ENCODE peak calls at places on chromosomes 16 and 17, in eight cellular contexts. T is suprapubic skin; C is endothelial cell of umbilical vein; N is uterus; M is activated naive CD4-positive, alpha-beta T cell treated with anti-CD3 and anti-CD28 coated beads, Interleukin-2, amount 10 ng/mL, durations not matched to agents 7 days and 5 days; Q is Caco-2; V is psoas muscle; F is AG09309. I is an unnamed sample.

GRCh38 chr17:30347488-30347887 is 13.6 kb upstream of the TMIGD1 start:
- DNase-seq in T (no peak), C (no peak), N (no peak), M (no peak), Q (no peak), V (no peak), F (no peak), I (no peak)

GRCh38 chr16:84563316-84563715 is 54.6 kb downstream of the COTL1 start:
- DNase-seq in T (no peak), C (no peak), N (no peak), M (no peak), Q (no peak), V (no peak), F (no peak), I (no peak)

GRCh38 chr17:81967533-81968395 is 6.8 kb upstream of the NOTUM start:
- DNase-seq in T (peak), C (no peak), N (peak), M (peak), Q (peak), V (peak), F (no peak), I (no peak)

GRCh38 chr17:1002412-1002753 is 5.5 kb downstream of the TIMM22 start:
- DNase-seq in T (no peak), C (no peak), N (no peak), M (no peak), Q (no peak), V (no peak), F (no peak), I (no peak)

GRCh38 chr16:50315346-50315997 is 49.1 kb downstream of the ADCY7 start:
- DNase-seq in T (peak), C (no peak), N (no peak), M (peak), Q (no peak), V (peak), F (no peak), I (no peak)

GRCh38 chr17:45413498-45413923 is 19.2 kb downstream of the ARHGAP27 start:
- DNase-seq in T (no peak), C (no peak), N (no peak), M (no peak), Q (no peak), V (peak), F (no peak), I (no peak)

GRCh38 chr17:5254903-5255521 is 20.4 kb upstream of the SCIMP start:
- DNase-seq in T (no peak), C (no peak), N (no peak), M (peak), Q (no peak), V (no peak), F (no peak), I (no peak)

GRCh38 chr17:67293251-67294203 is 48.5 kb upstream of the HELZ start:
- DNase-seq in T (peak), C (peak), N (peak), M (peak), Q (peak), V (peak), F (no peak), I (no peak)

GRCh38 chr17:38320482-38320881 is 23.3 kb downstream of the GPR179 start:
- DNase-seq in T (no peak), C (no peak), N (no peak), M (no peak), Q (peak), V (no peak), F (no peak), I (no peak)

GRCh38 chr17:38454528-38454927 is 26.3 kb downstream of the ARHGAP23 start:
- DNase-seq in T (no peak), C (peak), N (peak), M (no peak), Q (no peak), V (peak), F (no peak), I (peak)